ENCODE peak calls at places on chromosome 1, in four cellular contexts. K, A, Y and C are unnamed samples. For H3K36me3 and H3K4me1, the result is how much of the 10 kb centered on the place peaks cover.

GRCh38 chr1:244012232-244012631 is 38.9 kb upstream of the ZBTB18 start:
- DNase-seq in A (no peak), Y (no peak), K (no peak), C (no peak)

GRCh38 chr1:204377800-204378608 is 18.3 kb upstream of the PLEKHA6 start:
- DNase-seq in Y (no peak), K (no peak), A (peak), C (no peak)

GRCh38 chr1:99728494-99729235 is 37.8 kb downstream of the FRRS1 start:
- DNase-seq in Y (no peak), A (no peak), K (no peak), C (no peak)

GRCh38 chr1:14215151-14215550 is 383.3 kb upstream of the KAZN start:
- DNase-seq in K (no peak), A (no peak), Y (no peak), C (no peak)

GRCh38 chr1:182602945-182603645 is 1.1 kb downstream of the RGS16 start:
- DNase-seq in K (no peak), Y (no peak), A (no peak), C (no peak)

GRCh38 chr1:237938553-237938952 is 47.8 kb upstream of the ZP4 start:
- DNase-seq in K (no peak), A (no peak), Y (no peak), C (no peak)

GRCh38 chr1:39988618-39989343 is 33.8 kb downstream of the MFSD2A start:
- DNase-seq in Y (no peak), K (no peak), A (no peak), C (no peak)

GRCh38 chr1:172917972-172918371 is 132.8 kb downstream of the TNFSF18 start:
- DNase-seq in A (no peak), K (no peak), Y (no peak), C (no peak)

GRCh38 chr1:85494957-85495266 is 30.0 kb upstream of the DDAH1 start:
- DNase-seq in K (no peak), Y (no peak), A (no peak), C (no peak)

GRCh38 chr1:193654951-193655705 is 468.7 kb upstream of the B3GALT2 start:
- DNase-seq in A (no peak), K (no peak), Y (no peak), C (no peak)

GRCh38 chr1:114009393-114009792 is 30.1 kb downstream of the OLFML3 start:
- DNase-seq in A (no peak), K (no peak), Y (no peak), C (no peak)

GRCh38 chr1:112264553-112264952 is 131.5 kb upstream of the CTTNBP2NL start:
- DNase-seq in K (no peak), Y (no peak), A (no peak), C (no peak)

GRCh38 chr1:112312315-112312714 is 83.7 kb upstream of the CTTNBP2NL start:
- DNase-seq in A (no peak), Y (no peak), K (no peak), C (no peak)

GRCh38 chr1:71311396-71311795 is 230.6 kb upstream of the ZRANB2 start:
- DNase-seq in Y (no peak), A (no peak), K (no peak), C (no peak)

GRCh38 chr1:6108937-6109636 is 63.4 kb downstream of the KCNAB2 start:
- DNase-seq in Y (no peak), K (peak), A (no peak), C (no peak)

GRCh38 chr1:6111991-6112689 is 66.5 kb downstream of the KCNAB2 start:
- DNase-seq in A (no peak), Y (no peak), K (no peak), C (no peak)

GRCh38 chr1:6109688-6110087 is 64.0 kb downstream of the KCNAB2 start:
- DNase-seq in A (no peak), K (peak), Y (no peak), C (no peak)

GRCh38 chr1:6111571-6111970 is 65.9 kb downstream of the KCNAB2 start:
- DNase-seq in Y (no peak), K (peak), A (no peak), C (no peak)

GRCh38 chr1:6110326-6110725 is 64.6 kb downstream of the KCNAB2 start:
- DNase-seq in A (no peak), Y (no peak), K (no peak), C (no peak)
- TF ChIP-seq CTCF in A (no peak), Y (no peak), K (no peak), C (no peak)

GRCh38 chr1:26838474-26839338 is 12.2 kb downstream of the ZDHHC18 start:
- DNase-seq in Y (no peak), K (no peak), A (no peak), C (no peak)

GRCh38 chr1:26844389-26844788 is 17.9 kb downstream of the ZDHHC18 start:
- DNase-seq in A (no peak), K (no peak), Y (no peak), C (no peak)

GRCh38 chr1:26839339-26839722 is 12.8 kb downstream of the ZDHHC18 start:
- DNase-seq in A (no peak), Y (no peak), K (no peak), C (no peak)

GRCh38 chr1:26839779-26840178 is 13.3 kb downstream of the ZDHHC18 start:
- DNase-seq in K (no peak), A (no peak), Y (no peak), C (no peak)
- H3K36me3 ChIP-seq in K (half or more), A (half or more), Y (half or more), C (under half)

GRCh38 chr1:10687142-10687715 is 109.2 kb downstream of the CASZ1 start:
- DNase-seq in K (no peak), Y (no peak), A (no peak), C (no peak)
- H3K4me1 ChIP-seq in K (half or more), Y (under half), A (half or more), C (half or more)

GRCh38 chr1:64663654-64664053 is 81.2 kb upstream of the RAVER2 start:
- DNase-seq in A (no peak), K (no peak), Y (no peak), C (no peak)
- TF ChIP-seq CTCF in A (peak), K (no peak), Y (no peak), C (no peak)

GRCh38 chr1:54401799-54402198 is 4.4 kb downstream of the SSBP3 start:
- DNase-seq in K (no peak), Y (no peak), A (no peak), C (no peak)
- H3K36me3 ChIP-seq in K (under half), Y (half or more), A (under half), C (half or more)

DNA sequence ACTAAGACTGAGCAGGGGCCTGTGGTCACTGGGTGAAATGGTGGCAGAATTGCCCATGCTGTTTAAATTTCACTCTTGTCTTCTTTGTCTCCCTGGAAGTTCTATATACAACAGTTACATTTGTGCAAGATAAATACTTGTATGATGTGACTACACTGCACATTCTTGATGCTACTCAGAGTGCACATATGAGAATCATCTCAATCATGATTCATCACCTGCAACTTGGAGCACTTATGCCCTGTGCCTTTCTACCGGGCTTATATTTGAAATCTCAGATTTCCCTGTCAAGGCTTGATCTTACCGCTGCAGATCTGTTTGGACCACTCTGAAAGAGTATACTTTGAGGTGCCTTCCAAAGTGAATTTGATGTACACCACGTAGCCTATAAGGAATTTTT is 10.6 kb downstream of the PGM1 start:
- DNase-seq in Y (no peak), K (no peak), A (no peak), C (no peak)
- H3K4me1 ChIP-seq in Y (under half), K (half or more), A (half or more), C (under half)